ENCODE peak calls at places on chromosomes 1 and 21, in nine cellular contexts. T, I, Y, B, L, P, Z, N and W are unnamed samples.
A peak's percentile ranks its signal among the peaks of the same experiment; 100 is the strongest.

GRCh38 chr1:111354584-111354983 is 63.9 kb downstream of the CHIA start:
- DNase-seq in Z (no peak), Y (no peak), N (no peak), L (no peak), T (no peak), P (no peak), I (no peak), B (no peak), W (no peak)

GRCh38 chr1:223514644-223515043 is 121.4 kb downstream of the CCDC185 start:
- DNase-seq in Y (no peak), I (no peak), L (no peak), B (no peak), T (no peak), P (no peak), N (no peak), Z (no peak), W (no peak)

GRCh38 chr1:66944330-66945274 is 19.8 kb downstream of the MIER1 start:
- DNase-seq in L (peak; percentile 87), N (peak; percentile 91), Z (peak; percentile 94), T (no peak), P (peak; percentile 41), I (peak; percentile 84), B (peak; percentile 84), Y (peak; percentile 54), W (peak; percentile 85)

GRCh38 chr21:25772680-25773079 is 37.9 kb downstream of the GABPA start:
- DNase-seq in N (peak; percentile 10), B (no peak), T (no peak), L (no peak), Z (peak; percentile 10), I (no peak), Y (no peak), P (no peak), W (peak; percentile 52)

GRCh38 chr1:30923597-30923996 is 15.0 kb upstream of the SDC3 start:
- DNase-seq in I (peak; percentile 43), B (no peak), N (peak; percentile 42), T (no peak), P (no peak), Z (peak; percentile 78), Y (no peak), L (no peak), W (no peak)

GRCh38 chr1:202274611-202275010 is 67.1 kb downstream of the UBE2T start:
- DNase-seq in Y (no peak), T (peak; percentile 44), B (no peak), N (peak; percentile 65), L (peak; percentile 41), P (no peak), Z (peak; percentile 50), I (peak; percentile 32), W (peak; percentile 43)

GRCh38 chr1:15120251-15120945 is 33.1 kb upstream of the TMEM51 start:
- DNase-seq in T (no peak), I (no peak), P (no peak), B (no peak), N (no peak), Y (no peak), L (no peak), Z (no peak), W (no peak)

GRCh38 chr1:225554216-225554812 is 98.6 kb downstream of the ENAH start:
- DNase-seq in N (peak; percentile 54), B (no peak), L (no peak), Y (no peak), T (peak; percentile 26), P (no peak), I (peak; percentile 65), Z (peak; percentile 65), W (peak; percentile 23)

GRCh38 chr1:232780354-232780753 is 24.9 kb upstream of the MAP10 start:
- DNase-seq in L (no peak), T (no peak), P (no peak), Y (no peak), N (no peak), B (no peak), Z (no peak), I (no peak), W (no peak)

GRCh38 chr1:36743286-36744005 is 260.7 kb upstream of the CSF3R start:
- DNase-seq in Y (no peak), Z (no peak), I (no peak), L (peak; percentile 10), T (no peak), P (no peak), B (no peak), N (no peak), W (no peak)

GRCh38 chr21:42544544-42544943 is 30.9 kb downstream of the SLC37A1 start:
- DNase-seq in B (no peak), N (no peak), Y (no peak), T (no peak), L (peak; percentile 56), I (no peak), P (no peak), Z (no peak), W (no peak)

GRCh38 chr1:211323156-211324063 is 3.2 kb upstream of the TRAF5 start:
- DNase-seq in Y (no peak), L (no peak), Z (peak; percentile 81), N (peak; percentile 74), T (peak; percentile 81), B (no peak), P (peak; percentile 68), I (peak; percentile 71), W (peak; percentile 75)

GRCh38 chr1:92080128-92080985 is at the start of gene BTBD8:
- DNase-seq in Z (peak; percentile 89), B (peak; percentile 91), P (peak; percentile 85), N (peak; percentile 78), L (peak; percentile 91), Y (peak; percentile 70), T (peak; percentile 82), I (peak; percentile 71), W (peak; percentile 69)

GRCh38 chr1:30378991-30379581 is 344.3 kb downstream of the MATN1 start:
- DNase-seq in T (no peak), L (peak; percentile 54), I (peak; percentile 32), Y (no peak), N (peak; percentile 43), Z (peak; percentile 39), B (peak; percentile 80), P (no peak), W (peak; percentile 30)

GRCh38 chr1:36115931-36116330 is 9.1 kb downstream of the COL8A2 start:
- DNase-seq in B (no peak), L (no peak), I (peak; percentile 52), P (no peak), T (no peak), Y (no peak), Z (peak; percentile 65), N (peak; percentile 40), W (peak; percentile 42)

GRCh38 chr1:210373878-210374599 is 45.3 kb downstream of the HHAT start:
- DNase-seq in P (peak; percentile 59), Y (no peak), I (peak; percentile 71), T (peak; percentile 93), L (no peak), N (peak; percentile 96), Z (peak; percentile 80), B (no peak), W (peak; percentile 92)

GRCh38 chr1:173478099-173478555 is 992 bp downstream of the PRDX6 start:
- DNase-seq in I (peak; percentile 90), Z (peak; percentile 89), N (peak; percentile 83), T (no peak), P (peak; percentile 61), L (peak; percentile 83), B (peak; percentile 55), Y (no peak), W (peak; percentile 81)

GRCh38 chr1:228515200-228515834 is 28.1 kb downstream of the RNF187 start:
- DNase-seq in Y (no peak), N (peak; percentile 70), I (peak; percentile 71), T (peak; percentile 34), P (no peak), B (no peak), L (peak; percentile 7), Z (peak; percentile 75), W (peak; percentile 29)

DNA sequence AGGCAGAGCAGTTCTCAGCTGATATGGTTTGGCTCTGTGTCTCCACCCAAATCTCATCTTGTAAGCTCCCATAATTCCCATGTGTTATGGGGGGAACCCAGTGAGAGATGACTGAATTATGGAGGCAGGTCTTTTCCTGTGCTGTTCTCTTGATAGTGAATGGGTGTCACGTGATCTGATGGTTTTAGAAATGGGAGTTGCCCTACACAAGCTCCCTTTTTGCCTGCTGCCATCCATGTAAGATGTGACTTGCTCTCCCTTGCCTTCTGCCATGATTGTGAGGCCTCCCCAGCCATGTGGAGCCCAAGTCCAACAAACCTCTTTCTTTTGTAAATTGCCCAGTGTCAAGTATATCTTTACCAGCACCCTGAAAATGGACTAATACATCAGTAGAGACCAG is 146.5 kb downstream of the EIF4G3 start:
- DNase-seq in Y (no peak), L (no peak), I (no peak), B (no peak), N (no peak), Z (no peak), T (no peak), P (no peak), W (no peak)
- TF ChIP-seq CTCF in Y (no peak), L (no peak), I (no peak), B (no peak), N (no peak), Z (no peak), T (no peak), P (no peak), W (no peak)

DNA sequence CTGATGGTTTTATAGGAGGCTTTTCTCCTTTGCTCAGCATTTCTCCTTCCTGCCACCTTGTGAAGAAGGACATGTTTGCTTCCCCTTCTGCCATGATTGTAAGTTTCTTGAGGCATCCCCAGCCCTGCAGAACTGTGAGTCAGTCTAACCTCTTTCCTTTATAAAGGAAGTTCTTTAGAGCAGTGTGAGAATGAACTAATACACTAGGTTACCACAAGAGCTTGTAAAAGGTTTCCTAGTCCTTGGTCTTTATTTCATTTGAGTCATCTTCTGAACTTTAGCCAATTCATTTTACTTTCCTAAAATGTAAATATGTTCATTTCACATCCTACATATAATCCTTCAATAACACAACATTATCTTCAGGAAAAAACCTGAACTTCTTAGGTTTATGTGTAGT is 365.3 kb downstream of the HHIPL2 start:
- DNase-seq in L (no peak), Y (no peak), P (no peak), Z (no peak), I (no peak), B (no peak), T (no peak), N (peak; percentile 20), W (peak; percentile 24)
- H3K4me3 ChIP-seq in L (no peak overlapping the region), Y (no peak overlapping the region), P (no peak overlapping the region), Z (no peak overlapping the region), I (no peak overlapping the region), B (no peak overlapping the region), T (no peak overlapping the region), N (no peak overlapping the region), W (no peak overlapping the region)

GRCh38 chr1:68782890-68783289 is 286.0 kb upstream of the DEPDC1 start:
- DNase-seq in L (no peak), T (no peak), I (no peak), N (no peak), P (no peak), Y (no peak), B (no peak), Z (peak; percentile 2), W (no peak)
- TF ChIP-seq CTCF in L (no peak), T (no peak), I (no peak), N (no peak), P (no peak), Y (no peak), B (no peak), Z (no peak), W (peak; percentile 3)

DNA sequence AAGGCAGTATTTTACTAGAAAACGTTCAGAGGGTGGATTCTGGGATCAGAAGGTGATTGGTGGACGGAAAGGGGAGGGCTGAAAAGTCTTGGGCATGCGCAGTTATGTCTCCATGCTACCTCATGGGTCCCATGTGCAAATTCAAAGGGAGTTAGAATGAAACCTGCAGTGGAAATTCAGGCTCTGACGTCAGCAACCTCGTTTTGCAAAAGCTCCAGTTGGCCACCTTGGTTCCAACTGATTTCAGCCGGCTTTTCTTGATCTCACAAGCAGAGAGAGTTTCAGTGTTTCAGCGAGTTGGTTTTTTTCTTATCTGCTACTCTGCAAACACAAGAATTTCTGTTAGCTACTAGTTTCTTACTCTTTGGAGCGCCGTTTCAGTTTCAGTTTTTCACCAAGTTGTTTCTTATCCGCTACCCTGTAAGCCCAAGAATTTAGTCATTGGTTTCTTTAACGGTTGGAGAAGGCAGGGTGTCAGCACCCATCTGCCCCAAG is 69.8 kb upstream of the PGBD5 start:
- DNase-seq in N (peak; percentile 5), Z (no peak), T (peak; percentile 76), P (peak; percentile 92), Y (no peak), B (no peak), I (peak; percentile 16), L (no peak), W (no peak)
- H3K4me3 ChIP-seq in N (no peak overlapping the region), Z (no peak overlapping the region), T (peak overlapping the region; percentile 18), P (no peak overlapping the region), Y (no peak overlapping the region), B (no peak overlapping the region), I (peak overlapping the region; percentile 31), L (no peak overlapping the region), W (no peak overlapping the region)